ENCODE peak calls at places on chromosome 2, in eight cellular contexts. I, N, X, L, P, S, W and B are unnamed samples.

GRCh38 chr2:29527947-29528346 is 393.4 kb downstream of the ALK start:
- DNase-seq in I (no peak), L (no peak), P (no peak), W (no peak), X (no peak), S (no peak), N (peak; percentile 53), B (no peak)

GRCh38 chr2:111684611-111685010 is 199.4 kb downstream of the ANAPC1 start:
- DNase-seq in S (no peak), W (no peak), L (no peak), X (no peak), I (no peak), P (no peak), N (no peak), B (no peak)

GRCh38 chr2:85524567-85524923 is 14.4 kb upstream of the MAT2A start:
- DNase-seq in X (peak; percentile 43), S (no peak), W (no peak), I (no peak), N (no peak), P (peak; percentile 30), L (no peak), B (no peak)

GRCh38 chr2:129798301-129798581 is 181.2 kb upstream of the RAB6C start:
- DNase-seq in P (no peak), S (no peak), N (no peak), I (no peak), X (no peak), W (no peak), L (no peak), B (no peak)

GRCh38 chr2:29525921-29526320 is 395.5 kb downstream of the ALK start:
- DNase-seq in W (no peak), N (no peak), P (no peak), X (no peak), I (no peak), S (no peak), L (no peak), B (peak; percentile 10)

GRCh38 chr2:186486651-186487647 is 889 bp downstream of the ZC3H15 start:
- DNase-seq in W (peak; percentile 23), L (no peak), I (no peak), N (peak; percentile 51), P (no peak), X (no peak), S (no peak), B (no peak)

GRCh38 chr2:215528555-215528954 is 92.7 kb upstream of the FN1 start:
- DNase-seq in I (no peak), S (no peak), N (peak; percentile 99), P (no peak), X (no peak), W (peak; percentile 99), L (no peak), B (no peak)

GRCh38 chr2:139080244-139080643 is 300.1 kb upstream of the NXPH2 start:
- DNase-seq in X (no peak), P (no peak), N (no peak), S (no peak), L (no peak), I (no peak), W (no peak), B (no peak)

GRCh38 chr2:217086038-217086522 is 226.2 kb upstream of the TNP1 start:
- DNase-seq in L (no peak), W (peak; percentile 28), S (no peak), X (no peak), I (no peak), P (no peak), N (peak; percentile 53), B (no peak)

GRCh38 chr2:174485763-174486613 is 841 bp downstream of the GPR155 start:
- DNase-seq in S (peak; percentile 23), N (peak; percentile 38), P (peak; percentile 30), W (peak; percentile 47), X (peak; percentile 62), I (peak; percentile 41), L (peak; percentile 15), B (peak; percentile 18)

GRCh38 chr2:207967121-207967520 is 58.2 kb downstream of the PLEKHM3 start:
- DNase-seq in X (no peak), S (no peak), L (no peak), N (no peak), W (no peak), P (no peak), I (no peak), B (no peak)

GRCh38 chr2:136032192-136032591 is 46.8 kb upstream of the DARS1 start:
- DNase-seq in L (no peak), W (no peak), P (no peak), S (no peak), X (no peak), I (no peak), N (no peak), B (no peak)

GRCh38 chr2:25672500-25673169 is 742 bp downstream of the DTNB start:
- DNase-seq in P (peak; percentile 67), N (peak; percentile 34), X (peak; percentile 89), W (peak; percentile 77), I (peak; percentile 66), L (peak; percentile 86), S (peak; percentile 33), B (no peak)

GRCh38 chr2:197011777-197012641 is 85.5 kb upstream of the PGAP1 start:
- DNase-seq in P (no peak), X (peak; percentile 63), W (peak; percentile 60), S (peak; percentile 32), L (peak; percentile 40), I (no peak), N (peak; percentile 63), B (peak; percentile 25)

GRCh38 chr2:136065907-136066306 is 52.0 kb downstream of the CXCR4 start:
- DNase-seq in P (no peak), X (no peak), N (no peak), S (no peak), I (no peak), W (no peak), L (no peak), B (no peak)

GRCh38 chr2:196249171-196249570 is 77.8 kb upstream of the STK17B start:
- DNase-seq in P (no peak), S (no peak), X (no peak), I (no peak), L (no peak), N (peak; percentile 46), W (peak; percentile 67), B (no peak)

GRCh38 chr2:11263177-11263576 is 81.3 kb downstream of the ROCK2 start:
- DNase-seq in N (no peak), S (no peak), X (no peak), W (no peak), I (no peak), L (no peak), P (no peak), B (no peak)

GRCh38 chr2:239717319-239717675 is 307.8 kb downstream of the NDUFA10 start:
- DNase-seq in N (no peak), P (no peak), I (no peak), L (no peak), S (no peak), W (no peak), X (no peak), B (no peak)

DNA sequence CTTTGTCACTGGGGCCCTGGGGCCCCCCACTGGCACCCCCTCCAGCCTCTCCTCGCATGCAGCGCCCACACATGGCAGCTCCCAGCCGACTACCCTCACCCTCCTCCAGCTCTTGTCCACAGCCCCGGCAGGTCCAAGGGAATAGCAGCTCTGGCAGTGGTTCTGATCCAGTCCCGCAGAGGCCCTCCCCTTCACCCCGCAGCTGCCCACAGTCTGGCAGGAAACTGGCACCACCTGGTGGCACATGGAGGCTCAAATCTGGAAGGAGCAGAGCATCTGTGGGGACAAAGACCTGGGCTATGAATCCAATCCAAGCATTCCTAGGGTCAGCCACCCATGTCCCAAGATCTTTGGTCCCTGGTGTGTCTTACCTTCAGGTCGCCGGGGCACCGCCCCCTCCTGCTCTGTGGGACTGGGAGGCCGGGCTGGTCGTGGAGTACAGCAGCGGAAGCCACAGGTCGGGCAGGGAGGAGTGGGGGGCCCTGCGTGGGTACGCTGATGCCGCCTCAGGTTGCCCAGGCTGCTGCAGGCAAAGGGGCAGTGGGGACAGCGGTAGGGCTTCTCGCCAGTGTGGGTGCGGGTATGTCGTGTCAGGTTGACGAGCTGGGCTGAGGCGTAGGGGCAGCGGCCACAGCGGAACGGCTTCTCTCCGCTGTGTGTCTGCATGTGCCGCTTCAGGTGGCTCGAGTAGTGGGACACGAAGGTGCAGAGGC is 2.3 kb downstream of the ZNF513 start:
- DNase-seq in X (peak; percentile 35), S (no peak), N (no peak), W (peak; percentile 61), L (no peak), I (no peak), P (no peak), B (peak; percentile 46)
- TF ChIP-seq CTCF in X (peak; percentile 21), S (peak; percentile 29), N (no peak), W (no peak), L (no peak), I (no peak), P (no peak), B (no peak)

DNA sequence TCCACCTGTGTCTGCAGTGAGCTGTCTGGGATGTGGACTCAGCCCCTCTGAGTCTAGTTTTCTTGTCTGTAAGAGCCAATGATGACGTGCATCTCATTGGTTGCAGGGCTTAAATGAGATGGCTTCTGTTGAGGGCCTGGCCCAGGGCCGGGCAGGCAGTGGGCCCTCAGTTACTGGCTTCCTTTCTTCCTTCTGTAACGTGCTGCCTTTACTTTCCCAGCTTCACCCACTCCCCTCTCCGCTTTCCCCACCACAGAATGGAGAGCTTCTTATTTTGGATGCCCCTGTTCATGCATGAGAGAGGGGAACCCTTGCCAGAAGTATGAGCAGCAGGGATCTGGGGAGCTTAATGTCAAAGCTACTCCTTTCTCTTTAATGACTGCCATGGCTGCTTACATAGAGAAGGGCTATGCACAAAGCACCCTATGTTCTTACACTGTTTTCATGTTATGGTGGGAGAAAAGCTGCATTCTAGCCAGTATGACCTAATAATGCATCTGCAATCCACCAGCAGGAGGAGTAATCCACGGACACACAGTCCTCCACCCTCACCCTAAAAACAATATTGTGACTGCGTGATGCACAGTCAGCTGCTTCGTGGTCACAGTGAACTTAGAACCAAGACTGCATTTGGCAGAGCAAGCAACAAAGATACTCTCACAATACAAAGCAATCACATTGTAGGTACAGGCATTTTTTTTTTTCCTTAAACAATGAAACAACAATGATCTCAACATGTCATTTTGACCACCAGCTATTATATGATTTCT is 37.2 kb downstream of the CREG2 start:
- DNase-seq in X (no peak), P (no peak), N (peak; percentile 80), L (no peak), S (no peak), W (peak; percentile 78), I (no peak), B (no peak)
- TF ChIP-seq CTCF in X (peak; percentile 28), P (peak; percentile 27), N (peak; percentile 60), L (peak; percentile 24), S (peak; percentile 18), W (peak; percentile 49), I (no peak), B (peak; percentile 23)

GRCh38 chr2:46327627-46328026 is 30.4 kb downstream of the EPAS1 start:
- DNase-seq in N (no peak), L (no peak), I (no peak), X (no peak), W (no peak), S (no peak), P (no peak), B (no peak)
- TF ChIP-seq CTCF in N (peak; percentile 18), L (no peak), I (no peak), X (peak; percentile 58), W (no peak), S (peak; percentile 13), P (no peak), B (no peak)

DNA sequence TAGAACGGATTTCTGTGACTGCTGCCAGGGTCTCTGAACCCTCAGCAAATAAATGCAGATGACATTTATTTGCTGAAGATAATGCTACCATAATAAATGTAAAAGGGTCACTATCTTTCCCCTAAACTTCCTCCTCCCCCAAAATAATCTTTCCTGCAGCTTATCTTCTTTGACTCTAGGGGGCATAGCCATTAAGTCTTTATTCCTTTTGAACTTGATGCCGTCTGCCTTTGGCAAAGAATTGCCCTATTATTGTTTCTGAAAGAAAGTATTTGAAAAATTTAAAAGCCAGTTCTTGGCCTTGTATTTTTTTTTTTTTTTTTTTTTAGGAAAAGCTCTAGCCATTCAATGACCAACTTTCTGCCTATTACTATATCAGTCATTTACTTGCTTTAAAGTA is 63.5 kb upstream of the ACSL3 start:
- DNase-seq in L (no peak), S (no peak), W (peak; percentile 40), I (no peak), X (peak; percentile 60), N (peak; percentile 66), P (no peak), B (no peak)
- TF ChIP-seq CTCF in L (peak; percentile 48), S (peak; percentile 59), W (peak; percentile 35), I (peak; percentile 18), X (peak; percentile 63), N (peak; percentile 59), P (peak; percentile 42), B (peak; percentile 39)